ENCODE peak calls at places on chromosomes 2 and 18, in ten cellular contexts. One of them, this sample, is unnamed.
A peak's percentile ranks its signal among the peaks of the same experiment; 100 is the strongest.

GRCh38 chr2:159124441-159124911 is 156.0 kb downstream of the TANC1 start:
- DNase-seq in pancreas: no peak
- DNase-seq in GM23338: peak; percentile 48
- DNase-seq in coronary artery: no peak
- DNase-seq in GM12864: no peak
- DNase-seq in fibroblast of mammary gland: peak; percentile 88
- DNase-seq in uterus: peak; percentile 58
- DNase-seq in IMR-90: peak; percentile 92
- DNase-seq in right lobe of liver: no peak
- DNase-seq in tibial artery: no peak
- DNase-seq in this sample: peak; percentile 60

GRCh38 chr18:8162797-8163196 is 446.4 kb upstream of the RAB12 start:
- DNase-seq in GM23338: peak; percentile 9
- DNase-seq in uterus: no peak
- DNase-seq in right lobe of liver: no peak
- DNase-seq in tibial artery: no peak
- DNase-seq in IMR-90: no peak
- DNase-seq in fibroblast of mammary gland: no peak
- DNase-seq in pancreas: no peak
- DNase-seq in coronary artery: no peak
- DNase-seq in GM12864: no peak
- DNase-seq in this sample: no peak

GRCh38 chr18:69558088-69558487 is 157.4 kb downstream of the DOK6 start:
- DNase-seq in GM23338: no peak
- DNase-seq in uterus: no peak
- DNase-seq in fibroblast of mammary gland: no peak
- DNase-seq in GM12864: no peak
- DNase-seq in tibial artery: no peak
- DNase-seq in pancreas: no peak
- DNase-seq in coronary artery: no peak
- DNase-seq in right lobe of liver: no peak
- DNase-seq in IMR-90: no peak
- DNase-seq in this sample: no peak

GRCh38 chr2:196924051-196924450 is 2.5 kb downstream of the PGAP1 start:
- DNase-seq in IMR-90: no peak
- DNase-seq in GM23338: no peak
- DNase-seq in right lobe of liver: no peak
- DNase-seq in uterus: no peak
- DNase-seq in GM12864: no peak
- DNase-seq in fibroblast of mammary gland: no peak
- DNase-seq in coronary artery: no peak
- DNase-seq in pancreas: no peak
- DNase-seq in tibial artery: no peak
- DNase-seq in this sample: no peak

GRCh38 chr2:18829331-18829902 is 240.0 kb upstream of the NT5C1B start:
- DNase-seq in uterus: no peak
- DNase-seq in fibroblast of mammary gland: peak; percentile 69
- DNase-seq in IMR-90: peak; percentile 59
- DNase-seq in right lobe of liver: no peak
- DNase-seq in coronary artery: no peak
- DNase-seq in tibial artery: no peak
- DNase-seq in GM12864: no peak
- DNase-seq in pancreas: no peak
- DNase-seq in GM23338: no peak
- DNase-seq in this sample: peak; percentile 2

GRCh38 chr2:152134488-152135280 is 35.8 kb upstream of the CACNB4 start:
- DNase-seq in fibroblast of mammary gland: peak; percentile 49
- DNase-seq in tibial artery: no peak
- DNase-seq in pancreas: no peak
- DNase-seq in IMR-90: peak; percentile 68
- DNase-seq in GM23338: peak; percentile 20
- DNase-seq in GM12864: no peak
- DNase-seq in right lobe of liver: no peak
- DNase-seq in coronary artery: no peak
- DNase-seq in uterus: no peak
- DNase-seq in this sample: no peak

GRCh38 chr2:29035346-29035745 is 39.0 kb downstream of the PCARE start:
- DNase-seq in right lobe of liver: no peak
- DNase-seq in GM23338: no peak
- DNase-seq in fibroblast of mammary gland: no peak
- DNase-seq in tibial artery: no peak
- DNase-seq in GM12864: no peak
- DNase-seq in coronary artery: no peak
- DNase-seq in pancreas: no peak
- DNase-seq in uterus: no peak
- DNase-seq in IMR-90: no peak
- DNase-seq in this sample: no peak

GRCh38 chr2:62814132-62814531 is 108.6 kb downstream of the EHBP1 start:
- DNase-seq in IMR-90: peak; percentile 76
- DNase-seq in GM23338: no peak
- DNase-seq in uterus: peak; percentile 35
- DNase-seq in tibial artery: no peak
- DNase-seq in coronary artery: no peak
- DNase-seq in GM12864: no peak
- DNase-seq in fibroblast of mammary gland: peak; percentile 91
- DNase-seq in pancreas: no peak
- DNase-seq in right lobe of liver: no peak
- DNase-seq in this sample: no peak

GRCh38 chr2:69366-70344 is 23.4 kb upstream of the FAM110C start:
- DNase-seq in GM12864: no peak
- DNase-seq in GM23338: peak; percentile 28
- DNase-seq in right lobe of liver: no peak
- DNase-seq in coronary artery: no peak
- DNase-seq in fibroblast of mammary gland: no peak
- DNase-seq in tibial artery: no peak
- DNase-seq in uterus: no peak
- DNase-seq in pancreas: peak; percentile 53
- DNase-seq in IMR-90: no peak
- DNase-seq in this sample: no peak

GRCh38 chr2:239312741-239313246 is 88.0 kb downstream of the HDAC4 start:
- DNase-seq in IMR-90: no peak
- DNase-seq in GM23338: no peak
- DNase-seq in right lobe of liver: no peak
- DNase-seq in coronary artery: peak; percentile 68
- DNase-seq in fibroblast of mammary gland: peak; percentile 19
- DNase-seq in uterus: peak; percentile 45
- DNase-seq in tibial artery: peak; percentile 63
- DNase-seq in pancreas: no peak
- DNase-seq in GM12864: no peak
- DNase-seq in this sample: no peak

GRCh38 chr2:236866542-236867340 is 218.9 kb upstream of the COPS8 start:
- DNase-seq in pancreas: no peak
- DNase-seq in uterus: no peak
- DNase-seq in coronary artery: peak; percentile 54
- DNase-seq in right lobe of liver: no peak
- DNase-seq in GM23338: no peak
- DNase-seq in GM12864: no peak
- DNase-seq in fibroblast of mammary gland: no peak
- DNase-seq in tibial artery: peak; percentile 47
- DNase-seq in IMR-90: no peak
- DNase-seq in this sample: no peak

GRCh38 chr2:101558740-101559508 is 84.0 kb upstream of the RFX8 start:
- DNase-seq in uterus: no peak
- DNase-seq in fibroblast of mammary gland: peak; percentile 69
- DNase-seq in IMR-90: peak; percentile 91
- DNase-seq in pancreas: no peak
- DNase-seq in GM12864: no peak
- DNase-seq in GM23338: no peak
- DNase-seq in coronary artery: no peak
- DNase-seq in right lobe of liver: no peak
- DNase-seq in tibial artery: no peak
- DNase-seq in this sample: peak; percentile 74

GRCh38 chr2:11019614-11020013 is 107.9 kb downstream of the KCNF1 start:
- DNase-seq in pancreas: no peak
- DNase-seq in uterus: no peak
- DNase-seq in tibial artery: no peak
- DNase-seq in IMR-90: no peak
- DNase-seq in GM23338: no peak
- DNase-seq in fibroblast of mammary gland: no peak
- DNase-seq in right lobe of liver: no peak
- DNase-seq in GM12864: no peak
- DNase-seq in coronary artery: no peak
- DNase-seq in this sample: no peak

GRCh38 chr2:217242947-217243346 is 383.1 kb upstream of the TNP1 start:
- DNase-seq in pancreas: no peak
- DNase-seq in right lobe of liver: no peak
- DNase-seq in fibroblast of mammary gland: no peak
- DNase-seq in tibial artery: no peak
- DNase-seq in coronary artery: no peak
- DNase-seq in GM23338: no peak
- DNase-seq in GM12864: no peak
- DNase-seq in IMR-90: no peak
- DNase-seq in uterus: no peak
- DNase-seq in this sample: no peak

GRCh38 chr2:217249086-217249485 is 389.2 kb upstream of the TNP1 start:
- DNase-seq in uterus: no peak
- DNase-seq in pancreas: no peak
- DNase-seq in fibroblast of mammary gland: no peak
- DNase-seq in GM12864: no peak
- DNase-seq in coronary artery: no peak
- DNase-seq in IMR-90: no peak
- DNase-seq in right lobe of liver: no peak
- DNase-seq in tibial artery: no peak
- DNase-seq in GM23338: no peak
- DNase-seq in this sample: no peak

GRCh38 chr2:217247511-217247910 is 387.6 kb upstream of the TNP1 start:
- DNase-seq in tibial artery: no peak
- DNase-seq in GM12864: no peak
- DNase-seq in GM23338: no peak
- DNase-seq in fibroblast of mammary gland: no peak
- DNase-seq in uterus: peak; percentile 38
- DNase-seq in coronary artery: no peak
- DNase-seq in IMR-90: no peak
- DNase-seq in right lobe of liver: no peak
- DNase-seq in pancreas: no peak
- DNase-seq in this sample: no peak

GRCh38 chr2:217248312-217248935 is 388.6 kb upstream of the TNP1 start:
- DNase-seq in GM23338: peak; percentile 14
- DNase-seq in tibial artery: peak; percentile 92
- DNase-seq in pancreas: peak; percentile 23
- DNase-seq in right lobe of liver: no peak
- DNase-seq in coronary artery: peak; percentile 81
- DNase-seq in GM12864: peak; percentile 27
- DNase-seq in fibroblast of mammary gland: no peak
- DNase-seq in IMR-90: peak; percentile 74
- DNase-seq in uterus: peak; percentile 83
- DNase-seq in this sample: peak; percentile 33

DNA sequence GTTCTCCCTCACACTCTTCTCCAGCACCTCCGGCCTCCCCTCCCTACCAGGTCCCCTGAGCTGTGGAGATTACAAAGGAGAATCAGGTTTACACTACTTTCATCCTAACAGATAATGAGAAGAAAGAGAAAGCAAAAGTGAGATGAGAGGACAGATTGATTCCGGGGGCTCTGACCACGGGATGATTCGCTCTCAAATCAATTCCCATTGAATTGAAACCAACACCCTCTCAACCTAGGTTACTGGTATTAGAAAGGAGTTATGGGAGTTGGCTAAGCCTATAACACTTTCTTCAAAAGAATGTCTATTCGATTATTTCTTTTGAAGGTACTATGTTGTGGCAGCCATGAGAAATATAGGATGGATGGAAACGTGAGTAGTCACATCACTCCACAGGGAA is 386.2 kb upstream of the TNP1 start:
- DNase-seq in uterus: no peak
- DNase-seq in GM12864: no peak
- DNase-seq in tibial artery: no peak
- DNase-seq in fibroblast of mammary gland: no peak
- DNase-seq in IMR-90: no peak
- DNase-seq in GM23338: no peak
- DNase-seq in right lobe of liver: no peak
- DNase-seq in pancreas: no peak
- DNase-seq in coronary artery: no peak
- DNase-seq in this sample: no peak
- H3K4me3 ChIP-seq in uterus: no peak overlapping the region
- H3K4me3 ChIP-seq in GM12864: no peak overlapping the region
- H3K4me3 ChIP-seq in tibial artery: no peak overlapping the region
- H3K4me3 ChIP-seq in fibroblast of mammary gland: no peak overlapping the region
- H3K4me3 ChIP-seq in IMR-90: no peak overlapping the region
- H3K4me3 ChIP-seq in GM23338: no peak overlapping the region
- H3K4me3 ChIP-seq in right lobe of liver: no peak overlapping the region
- H3K4me3 ChIP-seq in pancreas: no peak overlapping the region
- H3K4me3 ChIP-seq in coronary artery: no peak overlapping the region
- H3K4me3 ChIP-seq in this sample: no peak overlapping the region

GRCh38 chr2:163306647-163307046 is 429.2 kb downstream of the FIGN start:
- DNase-seq in coronary artery: no peak
- DNase-seq in tibial artery: no peak
- DNase-seq in GM12864: no peak
- DNase-seq in pancreas: no peak
- DNase-seq in IMR-90: no peak
- DNase-seq in fibroblast of mammary gland: no peak
- DNase-seq in uterus: no peak
- DNase-seq in right lobe of liver: no peak
- DNase-seq in GM23338: no peak
- DNase-seq in this sample: no peak

DNA sequence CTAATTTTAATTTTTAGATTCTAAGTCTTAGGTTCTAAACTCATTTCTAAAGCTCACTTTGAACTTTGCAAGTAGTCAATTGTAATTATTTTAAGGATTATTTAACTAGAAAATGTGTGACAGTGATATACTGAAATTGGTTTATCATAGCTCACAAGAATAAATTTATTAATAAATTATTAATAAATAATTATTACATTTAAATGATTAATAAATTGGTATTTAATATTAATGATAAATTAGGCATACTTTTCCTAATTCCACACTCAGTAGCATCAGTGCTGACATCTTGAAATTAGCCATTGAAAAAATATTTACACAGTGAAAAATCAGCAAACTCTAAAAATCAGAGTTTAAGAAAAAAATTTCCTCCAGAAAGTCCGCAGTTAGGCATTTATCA is 433.7 kb downstream of the FIGN start:
- DNase-seq in GM12864: no peak
- DNase-seq in fibroblast of mammary gland: no peak
- DNase-seq in tibial artery: no peak
- DNase-seq in right lobe of liver: no peak
- DNase-seq in uterus: no peak
- DNase-seq in pancreas: no peak
- DNase-seq in IMR-90: no peak
- DNase-seq in coronary artery: no peak
- DNase-seq in GM23338: no peak
- DNase-seq in this sample: no peak
- TF ChIP-seq CTCF in GM12864: no peak
- TF ChIP-seq CTCF in fibroblast of mammary gland: no peak
- TF ChIP-seq CTCF in tibial artery: no peak
- TF ChIP-seq CTCF in right lobe of liver: no peak
- TF ChIP-seq CTCF in uterus: no peak
- TF ChIP-seq CTCF in pancreas: no peak
- TF ChIP-seq CTCF in IMR-90: no peak
- TF ChIP-seq CTCF in coronary artery: no peak
- TF ChIP-seq CTCF in GM23338: no peak
- TF ChIP-seq CTCF in this sample: no peak

GRCh38 chr2:46548103-46548486 is 68.7 kb downstream of the TMEM247 start:
- DNase-seq in tibial artery: no peak
- DNase-seq in uterus: no peak
- DNase-seq in right lobe of liver: peak; percentile 64
- DNase-seq in GM23338: no peak
- DNase-seq in pancreas: no peak
- DNase-seq in IMR-90: no peak
- DNase-seq in fibroblast of mammary gland: no peak
- DNase-seq in coronary artery: peak; percentile 71
- DNase-seq in GM12864: no peak
- DNase-seq in this sample: no peak
- H3K4me3 ChIP-seq in tibial artery: no peak overlapping the region
- H3K4me3 ChIP-seq in uterus: no peak overlapping the region
- H3K4me3 ChIP-seq in right lobe of liver: no peak overlapping the region
- H3K4me3 ChIP-seq in GM23338: no peak overlapping the region
- H3K4me3 ChIP-seq in pancreas: no peak overlapping the region
- H3K4me3 ChIP-seq in IMR-90: no peak overlapping the region
- H3K4me3 ChIP-seq in fibroblast of mammary gland: no peak overlapping the region
- H3K4me3 ChIP-seq in coronary artery: no peak overlapping the region
- H3K4me3 ChIP-seq in GM12864: no peak overlapping the region
- H3K4me3 ChIP-seq in this sample: no peak overlapping the region

GRCh38 chr2:64622443-64623231 is 31.1 kb downstream of the SERTAD2 start:
- DNase-seq in tibial artery: no peak
- DNase-seq in coronary artery: peak; percentile 56
- DNase-seq in fibroblast of mammary gland: no peak
- DNase-seq in uterus: peak; percentile 32
- DNase-seq in right lobe of liver: no peak
- DNase-seq in pancreas: no peak
- DNase-seq in GM12864: no peak
- DNase-seq in GM23338: peak; percentile 71
- DNase-seq in IMR-90: no peak
- DNase-seq in this sample: no peak
- TF ChIP-seq CTCF in tibial artery: peak; percentile 22
- TF ChIP-seq CTCF in coronary artery: no peak
- TF ChIP-seq CTCF in fibroblast of mammary gland: peak; percentile 29
- TF ChIP-seq CTCF in uterus: no peak
- TF ChIP-seq CTCF in right lobe of liver: peak; percentile 10
- TF ChIP-seq CTCF in pancreas: no peak
- TF ChIP-seq CTCF in GM12864: no peak
- TF ChIP-seq CTCF in GM23338: peak; percentile 33
- TF ChIP-seq CTCF in IMR-90: peak; percentile 11
- TF ChIP-seq CTCF in this sample: peak; percentile 56

This sample was measured in AG04450.